ENCODE peak calls at places on chromosomes 5 and 9, in four cellular contexts. P, A, S and O are unnamed samples.

GRCh38 chr5:143601917-143602333 is 198.4 kb upstream of the NR3C1 start:
- DNase-seq in S (no peak), A (no peak), P (no peak), O (no peak)

GRCh38 chr9:72635197-72635596 is 113.8 kb downstream of the TMC1 start:
- DNase-seq in S (no peak), P (no peak), A (no peak), O (no peak)

GRCh38 chr9:93658184-93658925 is 82.0 kb downstream of the PHF2 start:
- DNase-seq in A (no peak), P (no peak), S (no peak), O (no peak)

GRCh38 chr9:126482361-126483044 is 131.2 kb upstream of the LMX1B start:
- DNase-seq in S (no peak), P (no peak), A (peak; percentile 41), O (no peak)

GRCh38 chr9:127333326-127334064 is 63.5 kb upstream of the SLC2A8 start:
- DNase-seq in S (no peak), P (no peak), A (no peak), O (no peak)

GRCh38 chr9:95055851-95056551 is 261.5 kb downstream of the FANCC start:
- DNase-seq in P (no peak), S (no peak), A (peak; percentile 77), O (peak; percentile 74)

GRCh38 chr5:95284512-95285405 is at the start of gene MCTP1:
- DNase-seq in S (no peak), A (no peak), P (no peak), O (peak; percentile 21)

GRCh38 chr5:55714339-55714738 is 2.2 kb upstream of the SLC38A9 start:
- DNase-seq in P (no peak), A (no peak), S (no peak), O (no peak)

GRCh38 chr9:96219615-96220257 is 82.2 kb downstream of the HSD17B3 start:
- DNase-seq in S (no peak), P (peak; percentile 62), A (no peak), O (peak; percentile 18)

GRCh38 chr5:95673076-95673475 is 9.7 kb downstream of the SPATA9 start:
- DNase-seq in A (peak; percentile 40), P (no peak), S (no peak), O (no peak)

GRCh38 chr5:83026930-83027687 is 50.1 kb downstream of the TMEM167A start:
- DNase-seq in A (peak; percentile 5), P (no peak), S (no peak), O (peak; percentile 36)

GRCh38 chr9:16505159-16505558 is 365.3 kb downstream of the BNC2 start:
- DNase-seq in P (no peak), S (no peak), A (peak; percentile 80), O (peak; percentile 86)

GRCh38 chr9:6383551-6384225 is 29.3 kb upstream of the UHRF2 start:
- DNase-seq in A (peak; percentile 78), P (no peak), S (no peak), O (no peak)

GRCh38 chr9:123541441-123541840 is 185.4 kb downstream of the CRB2 start:
- DNase-seq in P (no peak), A (no peak), S (no peak), O (no peak)

GRCh38 chr5:171596391-171596878 is 177.0 kb downstream of the FGF18 start:
- DNase-seq in S (no peak), P (no peak), A (peak; percentile 94), O (peak; percentile 98)

GRCh38 chr9:88007291-88007650 is 32.9 kb upstream of the CDK20 start:
- DNase-seq in P (no peak), A (no peak), S (no peak), O (no peak)

GRCh38 chr5:174325441-174325840 is 279.9 kb downstream of the NSG2 start:
- DNase-seq in S (no peak), P (no peak), A (no peak), O (no peak)

GRCh38 chr5:162227075-162227474 is 159.5 kb downstream of the GABRG2 start:
- DNase-seq in S (no peak), A (no peak), P (no peak), O (no peak)

GRCh38 chr5:97600486-97600885 is 417.4 kb upstream of the RIOK2 start:
- DNase-seq in A (peak; percentile 1), P (no peak), S (no peak), O (no peak)

GRCh38 chr5:112637343-112637742 is 100.3 kb upstream of the APC start:
- DNase-seq in A (no peak), S (no peak), P (no peak), O (no peak)

GRCh38 chr5:154262376-154262775 is 71.8 kb downstream of the GALNT10 start:
- DNase-seq in A (no peak), P (no peak), S (no peak), O (no peak)

GRCh38 chr5:3004361-3005080 is 253.0 kb upstream of the IRX2 start:
- DNase-seq in A (no peak), P (no peak), S (no peak), O (no peak)

GRCh38 chr5:116573617-116574431 is 799 bp downstream of the SEMA6A start:
- DNase-seq in A (no peak), P (no peak), S (no peak), O (peak; percentile 17)

GRCh38 chr5:84535281-84535680 is 150.6 kb upstream of the EDIL3 start:
- DNase-seq in P (no peak), S (no peak), A (peak; percentile 65), O (no peak)

GRCh38 chr5:89342106-89342876 is 459.3 kb upstream of the MEF2C start:
- DNase-seq in P (no peak), S (no peak), A (peak; percentile 86), O (no peak)

GRCh38 chr5:3878267-3878666 is 282.6 kb downstream of the IRX1 start:
- DNase-seq in S (no peak), P (no peak), A (no peak), O (no peak)

GRCh38 chr5:172493906-172494305 is 39.6 kb upstream of the SH3PXD2B start:
- DNase-seq in A (no peak), P (no peak), S (no peak), O (no peak)

DNA sequence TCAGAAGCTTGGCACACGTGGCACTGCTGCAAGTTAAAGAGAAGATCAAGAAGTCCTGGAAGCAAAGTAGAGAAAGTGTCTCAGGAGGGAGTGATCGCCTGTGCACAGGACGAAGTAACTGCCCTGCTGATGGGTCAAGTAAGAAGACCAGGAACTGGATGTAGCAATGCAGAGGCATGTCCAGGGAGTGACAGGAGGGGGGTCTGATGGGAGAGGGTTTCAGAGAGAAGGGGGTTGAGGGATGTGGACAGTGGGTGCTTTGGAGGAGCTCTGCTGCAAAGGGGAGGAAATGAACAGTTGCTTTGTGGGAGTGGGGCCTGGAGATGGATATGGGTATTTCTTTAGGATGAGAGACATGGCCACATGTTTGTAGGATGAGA is 60.2 kb upstream of the PHYKPL start:
- DNase-seq in A (no peak), S (no peak), P (no peak), O (no peak)
- H3K4me3 ChIP-seq in A (no peak overlapping the region), S (no peak overlapping the region), P (no peak overlapping the region), O (no peak overlapping the region)

DNA sequence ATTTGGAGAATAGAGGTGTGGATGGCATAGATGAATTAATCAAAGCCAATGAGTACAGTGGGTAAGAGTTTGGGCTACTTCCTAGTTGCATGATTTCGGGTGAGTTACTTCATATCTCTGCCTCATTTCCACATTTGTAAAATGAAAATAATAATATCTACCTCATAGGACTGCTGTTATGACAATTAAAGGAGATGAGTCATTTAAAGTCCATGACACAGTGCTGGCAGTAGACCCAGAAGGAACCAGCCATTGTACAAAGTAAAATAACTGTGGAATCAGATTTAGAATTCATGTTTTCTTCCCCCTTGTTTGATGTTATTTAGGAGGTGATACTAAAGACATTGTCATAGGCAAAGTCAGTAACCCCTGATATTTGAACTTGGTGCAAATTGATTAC is 139.5 kb upstream of the SLC27A6 start:
- DNase-seq in A (peak; percentile 17), S (no peak), P (no peak), O (peak; percentile 83)
- H3K9me1 ChIP-seq in A (no peaks in the 10 kb centered on the region), S (no peaks in the 10 kb centered on the region), P (no peaks in the 10 kb centered on the region), O (no peaks in the 10 kb centered on the region)

GRCh38 chr5:132438931-132439330 is 51.6 kb downstream of the IRF1 start:
- DNase-seq in P (no peak), S (no peak), A (no peak), O (no peak)

GRCh38 chr5:132437604-132438275 is 52.8 kb downstream of the IRF1 start:
- DNase-seq in S (no peak), A (peak; percentile 96), P (peak; percentile 91), O (peak; percentile 16)

GRCh38 chr5:132434813-132435286 is 55.7 kb downstream of the IRF1 start:
- DNase-seq in A (no peak), P (no peak), S (no peak), O (no peak)

GRCh38 chr5:132435891-132436290 is 54.7 kb downstream of the IRF1 start:
- DNase-seq in S (no peak), A (no peak), P (no peak), O (no peak)

DNA sequence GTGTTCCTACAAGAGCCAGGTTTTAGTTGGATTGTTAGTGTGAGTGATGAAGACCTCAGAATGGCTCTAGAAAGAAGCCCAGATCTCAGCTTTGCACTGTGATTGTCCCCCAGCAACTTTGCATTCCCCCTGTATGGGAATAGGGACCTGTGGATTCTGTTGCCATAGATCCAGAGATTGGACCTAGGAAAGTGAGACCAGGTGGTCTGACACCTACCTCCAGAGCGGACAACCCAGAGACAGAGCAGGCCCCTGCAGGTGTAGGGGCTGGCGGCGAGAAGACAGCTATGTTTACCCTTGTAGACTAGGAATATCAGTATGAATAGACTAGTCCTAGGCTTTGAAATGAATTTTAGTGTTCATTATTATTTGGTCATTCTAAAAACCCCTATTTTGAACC is 53.6 kb downstream of the IRF1 start:
- DNase-seq in S (no peak), P (no peak), A (no peak), O (no peak)
- H4K20me1 ChIP-seq in S (no peaks in the 10 kb centered on the region), P (no peaks in the 10 kb centered on the region), A (no peaks in the 10 kb centered on the region), O (no peaks in the 10 kb centered on the region)

GRCh38 chr9:133031496-133031911 is 707 bp downstream of the GTF3C5 start:
- DNase-seq in P (no peak), S (no peak), A (no peak), O (no peak)
- H3K4me3 ChIP-seq in P (peak overlapping the region; percentile 99), S (peak overlapping the region; percentile 99), A (peak overlapping the region; percentile 94), O (peak overlapping the region; percentile 93)

GRCh38 chr5:133245191-133246052 is 193.6 kb downstream of the HSPA4 start:
- DNase-seq in A (peak; percentile 99), P (peak; percentile 69), S (peak; percentile 97), O (peak; percentile 44)

GRCh38 chr5:133244242-133244641 is 192.4 kb downstream of the HSPA4 start:
- DNase-seq in A (peak; percentile 68), S (no peak), P (no peak), O (no peak)

GRCh38 chr5:133241179-133241728 is 189.4 kb downstream of the HSPA4 start:
- DNase-seq in S (no peak), P (no peak), A (no peak), O (no peak)

GRCh38 chr5:133242221-133242835 is 190.5 kb downstream of the HSPA4 start:
- DNase-seq in S (no peak), P (no peak), A (no peak), O (no peak)

GRCh38 chr5:133243196-133243595 is 191.4 kb downstream of the HSPA4 start:
- DNase-seq in S (no peak), P (no peak), A (no peak), O (peak; percentile 63)
- H3K9me1 ChIP-seq in S (no peaks in the 10 kb centered on the region), P (peaks cover 3% of the 10 kb centered on the region), A (peaks cover 20% of the 10 kb centered on the region), O (no peaks in the 10 kb centered on the region)

GRCh38 chr9:109312783-109313182 is 8.1 kb downstream of the EPB41L4B start:
- DNase-seq in S (no peak), P (no peak), A (no peak), O (no peak)

GRCh38 chr9:109311281-109311680 is 9.6 kb downstream of the EPB41L4B start:
- DNase-seq in A (peak; percentile 27), S (no peak), P (no peak), O (no peak)

GRCh38 chr9:109313351-109313750 is 7.5 kb downstream of the EPB41L4B start:
- DNase-seq in P (no peak), A (no peak), S (no peak), O (no peak)

GRCh38 chr9:109311731-109312130 is 9.1 kb downstream of the EPB41L4B start:
- DNase-seq in A (no peak), S (no peak), P (peak; percentile 21), O (no peak)

GRCh38 chr9:109310486-109310901 is 10.4 kb downstream of the EPB41L4B start:
- DNase-seq in S (no peak), A (peak; percentile 32), P (no peak), O (no peak)
- H4K20me1 ChIP-seq in S (peaks cover 2% of the 10 kb centered on the region), A (no peaks in the 10 kb centered on the region), P (peaks cover 4% of the 10 kb centered on the region), O (no peaks in the 10 kb centered on the region)